ENCODE peak calls at places on chromosomes 13 and 19, in seven cellular contexts. B, Y, U, W, I, H and M are unnamed samples.

GRCh38 chr13:99434258-99434788 is 66.9 kb upstream of the TM9SF2 start:
- DNase-seq in B (no peak), Y (no peak), U (no peak), W (no peak), I (no peak), H (no peak), M (no peak)

GRCh38 chr19:55460670-55461258 is 678 bp downstream of the ISOC2 start:
- DNase-seq in B (peak; percentile 86), Y (peak; percentile 88), U (peak; percentile 52), W (no peak), I (no peak), H (peak; percentile 90), M (peak; percentile 91)

GRCh38 chr13:113646921-113647340 is 11.1 kb downstream of the ATP4B start:
- DNase-seq in B (no peak), Y (no peak), U (no peak), W (no peak), I (no peak), H (no peak), M (no peak)

GRCh38 chr19:56321981-56322558 is 7.4 kb upstream of the ZSCAN5A start:
- DNase-seq in B (peak; percentile 28), Y (no peak), U (no peak), W (no peak), I (no peak), H (no peak), M (no peak)

GRCh38 chr13:22111961-22112360 is 441.1 kb downstream of the FGF9 start:
- DNase-seq in B (no peak), Y (no peak), U (no peak), W (no peak), I (no peak), H (no peak), M (no peak)

GRCh38 chr13:19960673-19961015 is 2.1 kb downstream of the ZMYM2 start:
- DNase-seq in B (no peak), Y (no peak), U (no peak), W (no peak), I (no peak), H (no peak), M (peak; percentile 9)

GRCh38 chr19:45641274-45642105 is 2.3 kb upstream of the EML2 start:
- DNase-seq in B (peak; percentile 97), Y (peak; percentile 68), U (peak; percentile 76), W (peak; percentile 55), I (peak; percentile 86), H (peak; percentile 80), M (peak; percentile 63)

GRCh38 chr19:7505288-7505681 is 10.6 kb upstream of the ZNF358 start:
- DNase-seq in B (peak; percentile 32), Y (no peak), U (no peak), W (no peak), I (no peak), H (no peak), M (no peak)

GRCh38 chr13:99086149-99086868 is 108.4 kb upstream of the DOCK9 start:
- DNase-seq in B (peak; percentile 62), Y (peak; percentile 51), U (peak; percentile 32), W (no peak), I (no peak), H (peak; percentile 32), M (peak; percentile 54)

GRCh38 chr13:58583961-58584360 is 952.4 kb downstream of the PCDH17 start:
- DNase-seq in B (no peak), Y (no peak), U (peak; percentile 3), W (no peak), I (no peak), H (no peak), M (no peak)

GRCh38 chr19:41563847-41564514 is 12.0 kb upstream of the CEACAM21 start:
- DNase-seq in B (no peak), Y (no peak), U (no peak), W (no peak), I (no peak), H (no peak), M (no peak)

GRCh38 chr19:55278391-55279135 is 1.3 kb downstream of the HSPBP1 start:
- DNase-seq in B (no peak), Y (no peak), U (no peak), W (no peak), I (no peak), H (no peak), M (no peak)

GRCh38 chr13:30019648-30020626 is 169.5 kb upstream of the UBL3 start:
- DNase-seq in B (no peak), Y (no peak), U (no peak), W (no peak), I (no peak), H (no peak), M (no peak)

GRCh38 chr19:1882089-1882785 is 3.1 kb downstream of the ABHD17A start:
- DNase-seq in B (no peak), Y (no peak), U (no peak), W (no peak), I (no peak), H (no peak), M (no peak)
- H3K4me3 ChIP-seq in B (no peak overlapping the region), Y (no peak overlapping the region), U (no peak overlapping the region), W (no peak overlapping the region), I (no peak overlapping the region), H (no peak overlapping the region), M (no peak overlapping the region)

GRCh38 chr13:64007334-64007733 is 2591.7 kb upstream of the PCDH20 start:
- DNase-seq in B (no peak), Y (no peak), U (no peak), W (no peak), I (no peak), H (no peak), M (no peak)
- H3K4me3 ChIP-seq in B (no peak overlapping the region), Y (no peak overlapping the region), U (no peak overlapping the region), W (no peak overlapping the region), I (no peak overlapping the region), H (no peak overlapping the region), M (no peak overlapping the region)

GRCh38 chr19:6076291-6076665 is 34.0 kb downstream of the RFX2 start:
- DNase-seq in B (no peak), Y (no peak), U (no peak), W (no peak), I (no peak), H (no peak), M (no peak)

GRCh38 chr19:6073858-6074708 is 36.2 kb downstream of the RFX2 start:
- DNase-seq in B (no peak), Y (no peak), U (no peak), W (no peak), I (no peak), H (no peak), M (no peak)

GRCh38 chr19:6074709-6075403 is 35.4 kb downstream of the RFX2 start:
- DNase-seq in B (no peak), Y (no peak), U (no peak), W (no peak), I (no peak), H (no peak), M (no peak)

GRCh38 chr19:6076675-6077463 is 33.4 kb downstream of the RFX2 start:
- DNase-seq in B (no peak), Y (peak; percentile 93), U (peak; percentile 57), W (no peak), I (no peak), H (no peak), M (peak; percentile 85)

DNA sequence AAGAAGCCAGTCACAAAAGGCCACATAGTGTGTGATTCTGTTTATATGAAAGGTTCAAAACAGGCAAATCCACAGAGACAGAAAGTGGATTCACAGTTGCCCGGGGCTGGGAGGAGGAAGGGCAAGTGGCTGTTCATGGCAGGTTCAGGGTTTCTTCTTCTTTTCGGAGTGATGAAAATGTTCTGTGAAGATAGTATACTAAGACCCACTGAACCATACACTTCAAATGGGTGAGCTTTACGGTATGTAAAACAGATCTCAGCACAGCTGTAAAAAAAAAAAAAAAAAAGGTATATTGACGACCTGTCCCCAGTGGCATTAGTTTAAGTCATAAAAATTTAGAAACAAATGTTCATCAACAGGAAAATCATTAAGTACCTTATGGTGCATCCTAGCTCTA is 32.2 kb downstream of the RFX2 start:
- DNase-seq in B (no peak), Y (no peak), U (no peak), W (no peak), I (no peak), H (no peak), M (no peak)
- H3K4me3 ChIP-seq in B (no peak overlapping the region), Y (no peak overlapping the region), U (no peak overlapping the region), W (no peak overlapping the region), I (no peak overlapping the region), H (no peak overlapping the region), M (no peak overlapping the region)

GRCh38 chr19:40411125-40411842 is 1.9 kb downstream of the PRX start:
- DNase-seq in B (no peak), Y (no peak), U (no peak), W (no peak), I (no peak), H (peak; percentile 62), M (no peak)

GRCh38 chr19:40412866-40413265 is 312 bp downstream of the PRX start:
- DNase-seq in B (no peak), Y (no peak), U (no peak), W (no peak), I (no peak), H (no peak), M (no peak)

GRCh38 chr19:40411958-40412499 is 1.1 kb downstream of the PRX start:
- DNase-seq in B (no peak), Y (no peak), U (no peak), W (no peak), I (no peak), H (no peak), M (no peak)

GRCh38 chr19:40414536-40415535 is 1.7 kb upstream of the PRX start:
- DNase-seq in B (no peak), Y (no peak), U (no peak), W (no peak), I (no peak), H (no peak), M (no peak)

DNA sequence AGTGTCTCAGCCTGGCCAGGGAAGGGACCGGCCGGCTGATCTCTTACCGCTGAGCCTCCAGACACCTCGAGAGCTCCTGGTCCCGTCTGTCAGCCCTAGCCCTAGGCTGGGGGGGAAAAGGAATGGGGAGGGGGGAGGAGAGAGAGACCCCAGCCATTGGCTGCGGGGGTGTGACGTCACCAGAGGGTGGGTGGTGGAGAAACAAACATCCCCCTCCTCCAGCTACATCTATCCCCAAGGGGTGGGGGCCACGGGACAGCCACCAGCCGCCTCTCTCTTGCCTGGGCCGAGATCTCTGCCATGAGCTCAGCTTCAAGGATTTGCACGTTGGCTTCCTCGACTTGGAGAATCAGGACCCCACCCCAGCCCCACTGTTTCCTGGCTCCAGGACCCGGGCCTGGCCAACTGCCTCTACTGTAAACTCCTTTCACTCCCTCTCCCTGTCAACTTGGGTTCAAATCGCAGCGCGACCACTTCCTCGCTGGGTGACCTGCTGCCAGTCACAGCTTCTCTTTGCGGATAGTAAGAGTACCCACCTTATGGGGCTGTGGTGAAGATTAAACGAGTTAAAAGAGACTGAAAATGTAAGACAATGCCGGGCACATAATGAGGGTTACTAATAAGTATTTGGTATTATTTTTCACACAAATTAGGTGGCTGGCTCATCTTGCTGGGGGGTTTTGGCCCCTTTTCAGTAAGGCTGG is at the start of gene PRX:
- DNase-seq in B (no peak), Y (no peak), U (no peak), W (no peak), I (no peak), H (no peak), M (no peak)
- H3K4me3 ChIP-seq in B (no peak within 1 kb of the TSS), Y (no peak within 1 kb of the TSS), U (no peak within 1 kb of the TSS), W (no peak within 1 kb of the TSS), I (no peak within 1 kb of the TSS), H (no peak within 1 kb of the TSS), M (no peak within 1 kb of the TSS)

GRCh38 chr19:58129284-58129683 is 21.3 kb downstream of the ZNF329 start:
- DNase-seq in B (no peak), Y (no peak), U (no peak), W (no peak), I (no peak), H (no peak), M (no peak)
- H3K4me3 ChIP-seq in B (no peak overlapping the region), Y (no peak overlapping the region), U (no peak overlapping the region), W (peak overlapping the region; percentile 9), I (no peak overlapping the region), H (no peak overlapping the region), M (no peak overlapping the region)

GRCh38 chr19:35939307-35940077 is 3.3 kb downstream of the LRFN3 start:
- DNase-seq in B (no peak), Y (no peak), U (no peak), W (no peak), I (no peak), H (no peak), M (no peak)
- H3K4me3 ChIP-seq in B (no peak overlapping the region), Y (no peak overlapping the region), U (no peak overlapping the region), W (no peak overlapping the region), I (no peak overlapping the region), H (no peak overlapping the region), M (no peak overlapping the region)